ENCODE peak calls at places on chromosomes 11 and 22, in seven cellular contexts. R is fibroblast of mammary gland; X is stimulated activated CD4-positive, alpha-beta T cell treated with anti-CD3 and anti-CD28 coated beads, Interleukin-1b, Interleukin-23, amount 100 ng/mL, for 48 hours; O is non-pigmented ciliary epithelial cell; A is CD4-positive, alpha-beta T cell; S is AG04449; P is upper lobe of right lung. L is an unnamed sample.

GRCh38 chr11:70456921-70457532 is 58.7 kb downstream of the CTTN start:
- DNase-seq in R (peak), X (no peak), O (peak), A (no peak), S (no peak), P (peak), L (peak)

GRCh38 chr11:120001161-120002135 is 136.5 kb downstream of the TRIM29 start:
- DNase-seq in R (no peak), X (no peak), O (no peak), A (no peak), S (no peak), P (no peak), L (no peak)

GRCh38 chr11:77506857-77507256 is 33.0 kb upstream of the PAK1 start:
- DNase-seq in R (no peak), X (no peak), O (no peak), A (no peak), S (no peak), P (no peak), L (no peak)

GRCh38 chr11:27506200-27507182 is at the start of gene LIN7C:
- DNase-seq in R (peak), X (peak), O (peak), A (peak), S (peak), P (peak), L (peak)

GRCh38 chr11:97033178-97033577 is 643.4 kb downstream of the JRKL start:
- DNase-seq in R (no peak), X (no peak), O (no peak), A (no peak), S (no peak), P (no peak), L (no peak)

GRCh38 chr22:36644333-36644757 is 59.2 kb downstream of the CACNG2 start:
- DNase-seq in R (peak), X (peak), O (peak), A (no peak), S (peak), P (no peak), L (peak)

GRCh38 chr11:6497069-6497839 is at the start of gene DNHD1:
- DNase-seq in R (no peak), X (no peak), O (no peak), A (no peak), S (no peak), P (no peak), L (no peak)

GRCh38 chr11:114183041-114183511 is 113.1 kb upstream of the NNMT start:
- DNase-seq in R (peak), X (peak), O (no peak), A (peak), S (no peak), P (no peak), L (no peak)

GRCh38 chr11:56207796-56208195 is 26.3 kb downstream of the OR5T2 start:
- DNase-seq in R (no peak), X (no peak), O (no peak), A (no peak), S (no peak), P (no peak), L (no peak)

GRCh38 chr11:71251159-71251721 is 1.1 kb downstream of the SHANK2 start:
- DNase-seq in R (no peak), X (no peak), O (no peak), A (no peak), S (no peak), P (peak), L (no peak)

GRCh38 chr22:29751139-29751538 is 15.7 kb downstream of the ZMAT5 start:
- DNase-seq in R (no peak), X (peak), O (no peak), A (no peak), S (no peak), P (no peak), L (peak)

GRCh38 chr11:55673860-55674259 is 11.9 kb downstream of the OR4C6 start:
- DNase-seq in R (no peak), X (no peak), O (no peak), A (no peak), S (no peak), P (no peak), L (no peak)

GRCh38 chr11:124961972-124962609 is 8.1 kb downstream of the CCDC15 start:
- DNase-seq in R (peak), X (no peak), O (peak), A (no peak), S (peak), P (no peak), L (peak)

GRCh38 chr11:43997022-43997665 is 50.6 kb upstream of the ACCSL start:
- DNase-seq in R (no peak), X (no peak), O (no peak), A (no peak), S (no peak), P (no peak), L (no peak)

GRCh38 chr11:130031056-130031455 is 28.4 kb upstream of the PRDM10 start:
- DNase-seq in R (no peak), X (no peak), O (no peak), A (no peak), S (no peak), P (no peak), L (peak)

GRCh38 chr11:133947298-133947905 is 9.4 kb downstream of the IGSF9B start:
- DNase-seq in R (peak), X (peak), O (no peak), A (peak), S (no peak), P (peak), L (peak)

GRCh38 chr11:111923951-111924350 is 5.2 kb downstream of the C11orf52 start:
- DNase-seq in R (no peak), X (no peak), O (no peak), A (no peak), S (no peak), P (no peak), L (no peak)

GRCh38 chr11:24496728-24497396 is at the start of gene LUZP2:
- DNase-seq in R (no peak), X (no peak), O (no peak), A (no peak), S (no peak), P (peak), L (peak)

GRCh38 chr11:78341841-78342240 is 75.8 kb downstream of the GAB2 start:
- DNase-seq in R (no peak), X (no peak), O (no peak), A (no peak), S (no peak), P (no peak), L (no peak)

GRCh38 chr11:72003776-72004171 is 5.1 kb downstream of the IL18BP start:
- DNase-seq in R (no peak), X (no peak), O (no peak), A (no peak), S (no peak), P (no peak), L (no peak)

GRCh38 chr11:1514349-1515061 is 27.9 kb upstream of the MOB2 start:
- DNase-seq in R (no peak), X (no peak), O (no peak), A (no peak), S (no peak), P (no peak), L (no peak)

GRCh38 chr11:66725114-66725513 is 3.9 kb downstream of the SPTBN2 start:
- DNase-seq in R (no peak), X (no peak), O (no peak), A (no peak), S (no peak), P (no peak), L (no peak)

GRCh38 chr11:73480677-73481076 is 104.5 kb downstream of the RELT start:
- DNase-seq in R (peak), X (no peak), O (no peak), A (no peak), S (no peak), P (no peak), L (peak)

GRCh38 chr11:99822846-99823565 is 802.3 kb downstream of the CNTN5 start:
- DNase-seq in R (no peak), X (no peak), O (peak), A (no peak), S (no peak), P (no peak), L (peak)

L was measured in amniotic epithelial cell.